ENCODE peak calls at places on chromosomes 3 and 15, in four cellular contexts. Y is T47D, Q is astrocyte of the hippocampus, X is DMS153. A is an unnamed sample.

GRCh38 chr3:57582470-57583168 is 14.5 kb downstream of the ARF4 start:
- DNase-seq in Y (peak; percentile 84), X (no peak), Q (no peak), A (no peak)

GRCh38 chr15:67068724-67069400 is 3.5 kb downstream of the SMAD3 start:
- DNase-seq in X (no peak), Y (no peak), Q (peak; percentile 74), A (no peak)

GRCh38 chr3:4834403-4834866 is 144.8 kb upstream of the BHLHE40 start:
- DNase-seq in X (no peak), Q (no peak), Y (no peak), A (no peak)

GRCh38 chr3:23865595-23866396 is 51.0 kb downstream of the NKIRAS1 start:
- DNase-seq in Y (peak; percentile 17), X (no peak), Q (peak; percentile 15), A (no peak)

GRCh38 chr15:73800662-73801345 is 47.7 kb upstream of the INSYN1 start:
- DNase-seq in Q (peak; percentile 83), X (no peak), Y (no peak), A (no peak)

GRCh38 chr15:66290518-66290917 is 2.9 kb upstream of the DIS3L start:
- DNase-seq in Q (no peak), X (no peak), Y (no peak), A (no peak)

GRCh38 chr3:194136519-194137313 is 768 bp downstream of the HES1 start:
- DNase-seq in Y (no peak), X (peak; percentile 33), Q (no peak), A (no peak)

GRCh38 chr3:182793663-182794454 is 555 bp downstream of the ATP11B start:
- DNase-seq in Y (no peak), Q (peak; percentile 76), X (no peak), A (no peak)

GRCh38 chr15:78216276-78217229 is 17.8 kb downstream of the ACSBG1 start:
- DNase-seq in Q (peak; percentile 81), X (no peak), Y (peak; percentile 93), A (no peak)

GRCh38 chr3:181239456-181239855 is 249.9 kb upstream of the DNAJC19 start:
- DNase-seq in Q (no peak), X (no peak), Y (no peak), A (no peak)

A was measured in esophagus muscularis mucosa.